ENCODE peak calls at places on chromosome 18, in seven cellular contexts. B, N, S, L, P, I and D are unnamed samples.

GRCh38 chr18:78914586-78914935 is 65.1 kb upstream of the SALL3 start:
- DNase-seq in L (no peak), B (no peak), S (no peak), N (peak; percentile 30), P (no peak), I (no peak), D (peak; percentile 41)

GRCh38 chr18:67733094-67733493 is 216.6 kb upstream of the DSEL start:
- DNase-seq in L (peak; percentile 56), B (no peak), N (no peak), P (no peak), S (no peak), I (no peak), D (no peak)

GRCh38 chr18:23673725-23674124 is 11.0 kb upstream of the ANKRD29 start:
- DNase-seq in I (no peak), N (no peak), S (no peak), B (no peak), P (no peak), L (peak; percentile 77), D (no peak)

GRCh38 chr18:25646971-25647370 is 295.0 kb upstream of the ZNF521 start:
- DNase-seq in L (no peak), P (no peak), N (no peak), I (no peak), S (no peak), B (no peak), D (no peak)

GRCh38 chr18:44837491-44838185 is 156.9 kb downstream of the SETBP1 start:
- DNase-seq in N (no peak), B (no peak), L (no peak), P (no peak), I (no peak), S (no peak), D (no peak)

GRCh38 chr18:26159353-26159752 is 25.7 kb downstream of the PSMA8 start:
- DNase-seq in L (no peak), S (no peak), I (no peak), P (peak; percentile 17), B (no peak), N (no peak), D (no peak)

GRCh38 chr18:58390399-58390798 is 238.5 kb downstream of the ALPK2 start:
- DNase-seq in L (no peak), P (peak; percentile 71), I (no peak), N (no peak), B (peak; percentile 19), S (no peak), D (no peak)

GRCh38 chr18:23191952-23192662 is 56.8 kb downstream of the CABLES1 start:
- DNase-seq in I (no peak), S (no peak), N (peak; percentile 72), L (no peak), B (no peak), P (no peak), D (peak; percentile 51)

GRCh38 chr18:10099539-10100140 is 185.8 kb downstream of the VAPA start:
- DNase-seq in L (no peak), N (no peak), I (no peak), P (no peak), B (no peak), S (no peak), D (no peak)

GRCh38 chr18:363327-364115 is 95.7 kb upstream of the THOC1 start:
- DNase-seq in P (no peak), B (no peak), S (no peak), I (no peak), L (no peak), N (no peak), D (peak; percentile 20)

GRCh38 chr18:79738041-79738461 is 58.4 kb downstream of the CTDP1 start:
- DNase-seq in P (no peak), N (peak; percentile 55), B (no peak), L (no peak), I (no peak), S (no peak), D (no peak)

GRCh38 chr18:59662008-59662701 is 35.1 kb downstream of the CCBE1 start:
- DNase-seq in P (no peak), L (peak; percentile 90), S (no peak), N (no peak), B (no peak), I (no peak), D (no peak)

GRCh38 chr18:79380816-79381806 is 14.6 kb upstream of the NFATC1 start:
- DNase-seq in I (peak; percentile 51), P (peak; percentile 67), B (peak; percentile 80), S (no peak), N (peak; percentile 88), L (no peak), D (no peak)

GRCh38 chr18:73741946-73742345 is 405.7 kb downstream of the FBXO15 start:
- DNase-seq in B (no peak), S (no peak), N (no peak), L (peak; percentile 54), P (no peak), I (no peak), D (no peak)

GRCh38 chr18:58580078-58580477 is 48.8 kb downstream of the ALPK2 start:
- DNase-seq in L (no peak), B (no peak), N (no peak), S (no peak), P (no peak), I (no peak), D (no peak)

GRCh38 chr18:11512096-11513030 is 97.0 kb upstream of the SLC35G4 start:
- DNase-seq in B (no peak), I (no peak), P (no peak), S (no peak), N (no peak), L (no peak), D (peak; percentile 7)

GRCh38 chr18:25727281-25727680 is 363.1 kb downstream of the SS18 start:
- DNase-seq in P (no peak), S (no peak), L (no peak), B (no peak), N (no peak), I (no peak), D (no peak)

GRCh38 chr18:49819768-49820662 is 6.7 kb upstream of the ACAA2 start:
- DNase-seq in N (no peak), P (no peak), S (no peak), B (no peak), L (no peak), I (no peak), D (peak; percentile 91)

GRCh38 chr18:45493830-45494229 is 121.4 kb upstream of the SLC14A2 start:
- DNase-seq in B (no peak), P (no peak), L (peak; percentile 67), S (no peak), I (no peak), N (no peak), D (no peak)

GRCh38 chr18:36451454-36452251 is 154.1 kb downstream of the FHOD3 start:
- DNase-seq in I (no peak), S (no peak), L (no peak), B (no peak), P (no peak), N (no peak), D (no peak)